ENCODE peak calls at places on chromosomes 16 and 17, in five cellular contexts. F, P, Q, N and H are unnamed samples.

GRCh38 chr17:56815711-56816110 is 18.0 kb downstream of the C17orf67 start:
- DNase-seq in P (no peak), F (no peak), N (no peak), Q (no peak), H (no peak)

GRCh38 chr16:15482068-15482747 is 47.8 kb downstream of the BMERB1 start:
- DNase-seq in F (no peak), Q (peak; percentile 99), N (no peak), P (no peak), H (no peak)

GRCh38 chr17:50484341-50485155 is 5.9 kb downstream of the RSAD1 start:
- DNase-seq in F (no peak), Q (no peak), N (no peak), P (no peak), H (no peak)

GRCh38 chr16:31451681-31452351 is 7.5 kb upstream of the ARMC5 start:
- DNase-seq in Q (peak; percentile 82), P (peak; percentile 34), F (peak; percentile 46), N (peak; percentile 75), H (peak; percentile 71)

GRCh38 chr17:73591278-73592078 is 52.8 kb downstream of the SDK2 start:
- DNase-seq in N (no peak), F (peak; percentile 98), Q (no peak), P (no peak), H (no peak)

GRCh38 chr17:67310406-67310805 is 56.0 kb downstream of the PSMD12 start:
- DNase-seq in F (no peak), P (no peak), N (no peak), Q (no peak), H (no peak)

GRCh38 chr16:71569621-71570020 is 7.3 kb downstream of the TAT start:
- DNase-seq in F (no peak), N (no peak), P (no peak), Q (no peak), H (no peak)

GRCh38 chr17:40331743-40332641 is 23.0 kb downstream of the RARA start:
- DNase-seq in Q (no peak), P (peak; percentile 92), N (no peak), F (no peak), H (peak; percentile 92)

GRCh38 chr16:79278506-79278905 is 322.0 kb downstream of the MAF start:
- DNase-seq in F (peak; percentile 42), Q (no peak), N (no peak), P (no peak), H (no peak)

GRCh38 chr16:19645557-19645981 is 72.5 kb downstream of the KNOP1 start:
- DNase-seq in F (no peak), P (peak; percentile 48), N (no peak), Q (no peak), H (no peak)

GRCh38 chr16:27374231-27374793 is 27.7 kb upstream of the IL21R start:
- DNase-seq in P (no peak), F (peak; percentile 58), N (no peak), Q (no peak), H (no peak)

GRCh38 chr17:9252525-9252924 is 231.2 kb downstream of the NTN1 start:
- DNase-seq in P (no peak), Q (no peak), N (no peak), F (no peak), H (no peak)

GRCh38 chr17:9356488-9356911 is 219.1 kb downstream of the STX8 start:
- DNase-seq in P (peak; percentile 47), N (peak; percentile 6), Q (no peak), F (peak; percentile 48), H (no peak)

GRCh38 chr16:28155293-28155692 is 56.5 kb downstream of the XPO6 start:
- DNase-seq in P (no peak), F (no peak), N (no peak), Q (no peak), H (no peak)

GRCh38 chr16:64051826-64052225 is 1070.0 kb downstream of the CDH11 start:
- DNase-seq in P (no peak), N (peak; percentile 47), Q (no peak), F (peak; percentile 31), H (no peak)

GRCh38 chr16:89557230-89557935 is 3.1 kb upstream of the RPL13 start:
- DNase-seq in Q (peak; percentile 78), N (peak; percentile 83), F (peak; percentile 75), P (peak; percentile 74), H (peak; percentile 90)

GRCh38 chr16:83402969-83403368 is 404.8 kb upstream of the HSBP1 start:
- DNase-seq in Q (no peak), N (no peak), P (no peak), F (no peak), H (no peak)

GRCh38 chr17:16932156-16932555 is 39.8 kb downstream of the TNFRSF13B start:
- DNase-seq in N (peak; percentile 16), Q (no peak), P (no peak), F (no peak), H (peak; percentile 45)

GRCh38 chr16:30121741-30122620 is 1.0 kb downstream of the MAPK3 start:
- DNase-seq in Q (no peak), P (peak; percentile 82), N (no peak), F (no peak), H (peak; percentile 67)

GRCh38 chr17:7060165-7060890 is 16.4 kb upstream of the SLC16A11 start:
- DNase-seq in Q (peak; percentile 98), F (no peak), P (no peak), N (no peak), H (no peak)

GRCh38 chr17:27526603-27527002 is 70.4 kb downstream of the KSR1 start:
- DNase-seq in N (no peak), P (no peak), F (no peak), Q (no peak), H (peak; percentile 80)

GRCh38 chr16:81975637-81976036 is 35.6 kb downstream of the SDR42E1 start:
- DNase-seq in N (no peak), F (no peak), Q (no peak), P (no peak), H (no peak)

GRCh38 chr16:48136547-48137360 is 19.0 kb downstream of the ABCC12 start:
- DNase-seq in F (no peak), P (no peak), Q (no peak), N (peak; percentile 30), H (no peak)

GRCh38 chr16:86995456-86995855 is 321.7 kb downstream of the C16orf95 start:
- DNase-seq in P (no peak), N (no peak), F (no peak), Q (no peak), H (no peak)

GRCh38 chr16:65024649-65025243 is 97.1 kb downstream of the CDH11 start:
- DNase-seq in Q (no peak), P (no peak), N (no peak), F (no peak), H (no peak)

GRCh38 chr17:75877752-75878173 is 618 bp downstream of the TRIM47 start:
- DNase-seq in P (peak; percentile 61), F (peak; percentile 91), Q (no peak), N (peak; percentile 81), H (peak; percentile 89)

GRCh38 chr16:29821663-29822115 is 1.4 kb downstream of the MVP start:
- DNase-seq in N (no peak), Q (peak; percentile 74), P (no peak), F (no peak), H (no peak)

GRCh38 chr17:32822996-32823395 is 53.9 kb downstream of the MYO1D start:
- DNase-seq in F (no peak), Q (no peak), N (no peak), P (no peak), H (no peak)

GRCh38 chr17:42456223-42457106 is 2.2 kb upstream of the ATP6V0A1 start:
- DNase-seq in F (peak; percentile 76), Q (no peak), N (no peak), P (no peak), H (no peak)

GRCh38 chr16:3401719-3402397 is 843 bp downstream of the ZNF174 start:
- DNase-seq in N (peak; percentile 37), P (no peak), Q (peak; percentile 29), F (peak; percentile 23), H (no peak)

DNA sequence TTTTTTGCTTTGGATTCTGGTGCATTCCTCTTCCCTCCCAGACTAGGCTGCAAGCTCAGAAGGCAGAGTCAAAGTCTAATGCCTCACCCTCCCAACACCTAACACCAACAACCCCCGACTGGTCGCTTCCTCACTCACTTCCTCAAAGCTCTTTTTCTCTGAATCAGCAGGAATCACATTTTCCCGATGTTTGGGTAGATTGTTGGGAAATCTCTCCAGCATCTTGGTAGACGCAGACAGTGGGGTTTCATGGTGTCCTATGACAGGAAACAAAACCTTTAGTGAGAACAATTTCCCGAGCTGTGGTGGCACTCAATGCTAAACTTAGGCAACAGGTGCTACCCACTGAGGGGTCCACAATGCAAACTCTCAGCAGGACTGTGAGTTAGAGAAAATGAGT is 39.9 kb upstream of the ICAM2 start:
- DNase-seq in F (peak; percentile 35), N (no peak), Q (no peak), P (no peak), H (no peak)
- H3K4me1 ChIP-seq in F (peaks cover 79% of the 10 kb centered on the region), N (peaks cover 13% of the 10 kb centered on the region), Q (peaks cover 29% of the 10 kb centered on the region), P (no peaks in the 10 kb centered on the region), H (no peaks in the 10 kb centered on the region)

GRCh38 chr16:85141491-85142128 is 29.3 kb upstream of the CIBAR2 start:
- DNase-seq in F (no peak), P (peak; percentile 34), N (no peak), Q (no peak), H (no peak)
- H3K27ac ChIP-seq in F (no peak overlapping the region), P (no peak overlapping the region), N (no peak overlapping the region), Q (no peak overlapping the region), H (no peak overlapping the region)

GRCh38 chr16:22938647-22939046 is 124.7 kb downstream of the HS3ST2 start:
- DNase-seq in F (no peak), N (no peak), Q (no peak), P (no peak), H (no peak)

GRCh38 chr16:22933173-22933572 is 119.2 kb downstream of the HS3ST2 start:
- DNase-seq in N (peak; percentile 23), P (no peak), Q (no peak), F (peak; percentile 7), H (no peak)

GRCh38 chr16:22934786-22935185 is 120.8 kb downstream of the HS3ST2 start:
- DNase-seq in Q (no peak), P (no peak), F (no peak), N (no peak), H (no peak)

GRCh38 chr16:22941970-22942501 is 128.1 kb downstream of the HS3ST2 start:
- DNase-seq in F (no peak), P (no peak), N (no peak), Q (no peak), H (no peak)

DNA sequence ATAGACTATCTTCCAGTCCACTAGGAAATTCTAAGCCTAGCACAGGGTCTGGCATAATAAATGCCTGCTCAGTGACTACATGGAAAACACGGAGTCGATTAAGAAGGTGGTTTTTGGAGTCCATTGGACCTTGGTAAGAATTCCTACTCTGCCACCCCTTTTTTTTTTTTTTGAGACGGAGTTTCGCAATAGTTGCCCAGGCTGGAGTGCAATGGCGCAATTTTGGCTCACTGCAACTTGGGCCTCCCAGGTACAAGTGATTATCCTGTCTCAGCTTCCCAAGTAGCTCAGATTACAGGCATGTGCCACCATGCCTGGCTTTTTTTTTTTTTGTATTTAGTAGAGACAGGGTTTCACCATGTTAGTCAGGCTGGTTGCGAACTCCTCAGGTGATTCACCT is 123.2 kb downstream of the HS3ST2 start:
- DNase-seq in N (no peak), P (no peak), Q (no peak), F (no peak), H (no peak)
- H3K4me1 ChIP-seq in N (no peaks in the 10 kb centered on the region), P (no peaks in the 10 kb centered on the region), Q (no peaks in the 10 kb centered on the region), F (peaks cover 12% of the 10 kb centered on the region), H (no peaks in the 10 kb centered on the region)

DNA sequence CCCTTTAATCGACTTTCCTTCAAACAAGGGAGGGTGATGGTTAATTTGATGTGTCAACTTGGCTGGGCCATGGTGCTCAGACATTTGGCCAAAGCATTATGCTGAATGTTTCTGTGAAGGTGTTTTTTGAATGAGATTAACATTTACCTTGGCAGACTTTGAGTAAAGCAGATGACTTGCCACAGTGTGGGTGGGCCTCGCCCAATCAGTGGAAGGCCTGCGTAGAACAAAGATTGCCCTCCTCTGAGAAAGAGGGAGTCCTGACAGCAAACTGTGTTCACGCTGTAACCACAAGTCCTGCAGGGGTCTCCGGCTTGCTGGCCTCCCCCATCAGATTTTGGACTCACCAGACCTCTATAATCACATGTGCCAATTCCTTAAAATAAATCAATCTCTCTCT is 118.7 kb downstream of the SOX9 start:
- DNase-seq in N (no peak), P (no peak), F (no peak), Q (no peak), H (no peak)
- H3K27ac ChIP-seq in N (no peak overlapping the region), P (no peak overlapping the region), F (no peak overlapping the region), Q (no peak overlapping the region), H (no peak overlapping the region)